ENCODE peak calls at places on chromosomes 13 and 19, in four cellular contexts. P is body of pancreas, V is lower leg skin, M is ovary. Y is an unnamed sample.

GRCh38 chr19:29667941-29668340 is 2.7 kb downstream of the PLEKHF1 start:
- DNase-seq in M (no peak), V (peak; percentile 71), P (no peak), Y (no peak)

GRCh38 chr19:28456264-28456663 is 756.7 kb downstream of the UQCRFS1 start:
- DNase-seq in V (no peak), M (no peak), P (no peak), Y (no peak)

GRCh38 chr13:105940882-105941281 is 594.6 kb downstream of the EFNB2 start:
- DNase-seq in P (no peak), M (no peak), V (no peak), Y (no peak)

GRCh38 chr13:94657167-94657566 is 55.2 kb downstream of the SOX21 start:
- DNase-seq in V (no peak), M (no peak), P (no peak), Y (no peak)

GRCh38 chr19:49746206-49746958 is 16.7 kb downstream of the TSKS start:
- DNase-seq in V (peak; percentile 88), M (peak; percentile 74), P (peak; percentile 35), Y (peak; percentile 78)

GRCh38 chr19:14563989-14564650 is 7.7 kb downstream of the NDUFB7 start:
- DNase-seq in V (no peak), M (no peak), P (no peak), Y (peak; percentile 94)

GRCh38 chr13:35162420-35162819 is 220.3 kb downstream of the NBEA start:
- DNase-seq in V (no peak), P (no peak), M (no peak), Y (no peak)

GRCh38 chr19:4972509-4973230 is 3.8 kb downstream of the KDM4B start:
- DNase-seq in V (no peak), M (no peak), P (no peak), Y (no peak)

GRCh38 chr19:6580313-6580712 is 10.6 kb downstream of the CD70 start:
- DNase-seq in P (no peak), V (no peak), M (no peak), Y (peak; percentile 78)

GRCh38 chr19:1650627-1651009 is 1.8 kb downstream of the TCF3 start:
- DNase-seq in M (no peak), V (no peak), P (no peak), Y (no peak)
- TF ChIP-seq CTCF in M (no peak), V (no peak), P (no peak), Y (no peak)

GRCh38 chr13:30848332-30849027 is 57.6 kb upstream of the MEDAG start:
- DNase-seq in P (no peak), M (no peak), V (no peak), Y (no peak)
- H3K4me3 ChIP-seq in P (no peak overlapping the region), M (no peak overlapping the region), V (no peak overlapping the region), Y (no peak overlapping the region)

GRCh38 chr13:66543780-66544179 is 686.4 kb downstream of the PCDH9 start:
- DNase-seq in M (no peak), V (no peak), P (no peak), Y (no peak)
- TF ChIP-seq CTCF in M (no peak), V (no peak), P (no peak), Y (peak; percentile 16)

GRCh38 chr19:41449865-41450178 is 6.9 kb downstream of the ERICH4 start:
- DNase-seq in V (peak; percentile 71), P (no peak), M (no peak), Y (no peak)

GRCh38 chr19:41445575-41445974 is 2.6 kb downstream of the ERICH4 start:
- DNase-seq in V (peak; percentile 53), P (no peak), M (no peak), Y (no peak)

GRCh38 chr19:41452584-41453275 is 9.8 kb downstream of the ERICH4 start:
- DNase-seq in P (no peak), M (no peak), V (peak; percentile 61), Y (no peak)

GRCh38 chr19:41447732-41448332 is 4.9 kb downstream of the ERICH4 start:
- DNase-seq in V (no peak), M (no peak), P (no peak), Y (no peak)

DNA sequence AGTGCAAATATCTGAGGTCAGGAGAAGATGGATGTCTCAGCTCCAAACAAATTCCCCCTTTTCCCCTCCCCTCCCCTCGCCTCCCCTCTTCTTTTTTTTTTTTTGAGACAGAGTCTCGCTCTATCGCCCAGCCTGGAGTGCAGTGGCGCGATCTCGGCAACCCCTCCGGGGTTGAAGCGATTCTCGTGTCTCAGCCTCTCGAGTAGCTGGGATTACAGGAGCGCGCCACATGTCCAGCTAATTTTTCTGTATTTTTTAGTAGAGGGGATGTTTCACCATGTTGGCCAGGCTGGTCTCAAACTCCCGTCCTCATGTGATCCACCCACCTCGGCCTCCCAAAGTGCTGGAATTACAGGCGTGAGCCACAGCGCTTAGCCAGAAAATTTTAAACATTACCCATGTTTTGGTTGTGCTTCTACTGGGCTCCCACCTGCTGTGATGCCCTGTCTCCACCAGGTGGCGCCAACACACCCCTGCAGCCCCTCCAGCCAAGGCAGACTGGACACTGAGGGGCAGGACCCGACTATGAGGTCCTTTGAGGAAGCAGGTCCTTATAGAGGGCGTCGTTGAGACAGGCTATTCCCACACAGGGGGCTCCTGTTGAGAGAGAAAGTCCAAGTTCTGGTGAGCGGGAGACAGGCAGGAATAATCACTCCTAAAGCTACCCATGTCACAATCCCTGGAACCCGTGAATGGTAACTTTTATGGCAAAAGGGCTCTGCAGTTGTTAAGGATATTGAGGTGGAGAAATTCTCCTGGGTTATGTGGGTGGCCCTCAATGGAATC is 6.3 kb downstream of the ERICH4 start:
- DNase-seq in M (peak; percentile 84), V (peak; percentile 95), P (peak; percentile 72), Y (no peak)
- H3K4me3 ChIP-seq in M (no peak overlapping the region), V (no peak overlapping the region), P (no peak overlapping the region), Y (no peak overlapping the region)

GRCh38 chr19:39217094-39217493 is 13.0 kb upstream of the SYCN start:
- DNase-seq in P (no peak), V (no peak), M (no peak), Y (no peak)

GRCh38 chr19:39209196-39209595 is 5.1 kb upstream of the SYCN start:
- DNase-seq in M (no peak), V (no peak), P (peak; percentile 32), Y (no peak)

GRCh38 chr19:39211731-39212376 is 7.8 kb upstream of the SYCN start:
- DNase-seq in V (no peak), M (no peak), P (no peak), Y (no peak)

GRCh38 chr19:39208175-39208795 is 4.2 kb upstream of the SYCN start:
- DNase-seq in V (no peak), P (peak; percentile 53), M (no peak), Y (no peak)

GRCh38 chr19:39212377-39212742 is 8.3 kb upstream of the SYCN start:
- DNase-seq in V (no peak), M (no peak), P (peak; percentile 20), Y (no peak)
- TF ChIP-seq CTCF in V (no peak), M (no peak), P (peak; percentile 32), Y (peak; percentile 32)

DNA sequence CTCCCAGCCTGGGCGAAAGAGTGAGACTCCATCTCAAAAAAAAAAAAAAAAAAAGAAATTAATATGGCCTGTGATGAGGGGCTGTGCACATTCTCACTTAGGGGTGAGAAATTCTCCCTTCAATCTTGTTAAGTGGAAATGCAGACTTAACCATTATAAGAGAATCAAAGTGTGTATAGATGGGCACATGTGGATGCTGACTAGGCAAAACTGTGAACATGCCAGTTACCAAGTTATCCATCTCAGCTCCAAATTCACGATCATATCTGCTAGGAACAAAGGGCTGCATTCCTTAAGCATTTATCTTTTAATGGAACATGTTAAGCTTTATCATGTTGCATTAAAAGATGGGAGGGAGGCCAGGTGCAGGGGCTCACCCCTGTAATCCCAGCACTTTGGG is 4.3 kb downstream of the ZNF560 start:
- DNase-seq in V (no peak), M (no peak), P (no peak), Y (no peak)
- H3K4me3 ChIP-seq in V (no peak overlapping the region), M (no peak overlapping the region), P (no peak overlapping the region), Y (no peak overlapping the region)

GRCh38 chr19:34428549-34429285 is 536 bp downstream of the UBA2 start:
- DNase-seq in P (no peak), V (peak; percentile 84), M (no peak), Y (no peak)
- TF ChIP-seq CTCF in P (no peak), V (no peak), M (no peak), Y (no peak)

GRCh38 chr13:32254416-32254815 is 60.7 kb downstream of the ZAR1L start:
- DNase-seq in V (no peak), P (no peak), M (no peak), Y (no peak)
- H3K4me3 ChIP-seq in V (no peak overlapping the region), P (no peak overlapping the region), M (no peak overlapping the region), Y (no peak overlapping the region)

DNA sequence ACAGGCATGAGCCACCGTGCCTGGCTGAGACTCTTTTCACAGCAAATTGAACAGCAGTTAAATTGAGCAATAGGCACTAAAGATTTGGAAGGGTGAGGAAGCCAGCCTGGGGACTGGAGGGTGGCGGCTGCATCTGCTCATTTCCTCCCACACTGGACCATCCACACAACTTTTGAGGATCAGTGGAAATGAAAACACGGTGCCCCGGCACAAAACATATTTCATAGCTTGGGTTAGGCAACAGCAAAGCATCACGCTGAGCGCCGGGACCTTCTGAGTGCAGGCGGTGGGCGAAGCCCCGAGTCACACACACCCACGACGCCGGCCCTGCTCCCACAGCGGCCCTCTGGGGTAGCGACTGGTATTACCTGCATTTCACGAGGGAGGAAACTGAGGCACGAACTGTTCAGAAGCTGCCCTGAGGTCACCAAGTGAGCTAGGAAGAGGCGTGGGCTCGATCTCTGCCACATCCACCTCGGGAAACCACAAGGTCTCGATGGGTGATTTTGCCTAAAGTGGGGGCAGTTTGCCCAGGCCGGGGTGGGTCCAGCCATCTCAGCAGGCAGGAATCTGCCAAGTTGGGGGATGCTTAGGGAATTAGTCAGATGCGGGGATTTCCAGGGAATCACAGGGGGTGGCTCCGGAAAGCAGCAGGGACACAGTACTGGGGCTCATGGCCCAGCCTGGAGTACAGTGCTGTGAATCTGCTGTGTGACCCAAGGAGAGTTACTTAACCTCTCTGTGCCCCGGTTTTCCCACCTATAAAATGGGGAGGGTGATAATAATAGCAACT is 3.5 kb upstream of the SBNO2 start:
- DNase-seq in V (peak; percentile 93), M (no peak), P (no peak), Y (peak; percentile 94)
- TF ChIP-seq CTCF in V (no peak), M (no peak), P (no peak), Y (no peak)